ENCODE peak calls at places on chromosome 15, in six cellular contexts. S is effector memory CD8-positive, alpha-beta T cell; U is aorta; R is neural crest cell; D is endodermal cell; C is KBM-7. B is an unnamed sample.

GRCh38 chr15:74809242-74809641 is 3.4 kb upstream of the LMAN1L start:
- DNase-seq in U (no peak), S (no peak), C (no peak), D (no peak), R (no peak), B (no peak)

GRCh38 chr15:82018201-82018600 is 27.6 kb downstream of the MEX3B start:
- DNase-seq in R (no peak), C (peak), D (no peak), U (no peak), S (no peak), B (no peak)

GRCh38 chr15:96334705-96335428 is 4.4 kb downstream of the NR2F2 start:
- DNase-seq in R (no peak), S (no peak), C (no peak), U (no peak), D (no peak), B (no peak)

GRCh38 chr15:57327985-57328471 is 48.3 kb upstream of the CGNL1 start:
- DNase-seq in S (no peak), R (no peak), U (no peak), D (no peak), C (no peak), B (no peak)

GRCh38 chr15:98978153-98978552 is 29.4 kb downstream of the PGPEP1L start:
- DNase-seq in S (no peak), R (no peak), C (no peak), U (no peak), D (no peak), B (no peak)

GRCh38 chr15:33581032-33581431 is 270.3 kb downstream of the RYR3 start:
- DNase-seq in R (no peak), C (no peak), S (no peak), U (no peak), D (no peak), B (no peak)

GRCh38 chr15:39320886-39321285 is 260.0 kb upstream of the THBS1 start:
- DNase-seq in S (no peak), R (no peak), C (no peak), D (no peak), U (no peak), B (no peak)

GRCh38 chr15:89110060-89110459 is 21.8 kb downstream of the ABHD2 start:
- DNase-seq in R (no peak), C (no peak), D (no peak), S (no peak), U (no peak), B (no peak)

GRCh38 chr15:69265347-69265955 is 33.3 kb upstream of the PAQR5 start:
- DNase-seq in C (peak), U (no peak), R (no peak), D (no peak), S (no peak), B (no peak)

GRCh38 chr15:51312754-51313390 is 25.5 kb downstream of the CYP19A1 start:
- DNase-seq in R (no peak), D (no peak), U (no peak), C (no peak), S (no peak), B (peak)

GRCh38 chr15:62545392-62546227 is 380.5 kb upstream of the C2CD4B start:
- DNase-seq in D (no peak), C (no peak), R (no peak), U (no peak), S (no peak), B (peak)

GRCh38 chr15:68298882-68299381 is 21.4 kb downstream of the FEM1B start:
- DNase-seq in R (no peak), U (no peak), D (no peak), S (no peak), C (no peak), B (no peak)

GRCh38 chr15:34239151-34239761 is 14.4 kb downstream of the EMC4 start:
- DNase-seq in U (no peak), R (no peak), S (no peak), C (no peak), D (no peak), B (no peak)

GRCh38 chr15:35243758-35244157 is 158.7 kb upstream of the NANOGP8 start:
- DNase-seq in C (no peak), D (no peak), R (no peak), U (no peak), S (no peak), B (no peak)

GRCh38 chr15:63492541-63493077 is 11.8 kb upstream of the USP3 start:
- DNase-seq in D (no peak), U (no peak), S (no peak), R (no peak), C (no peak), B (no peak)

GRCh38 chr15:81531141-81531592 is 157.2 kb upstream of the TMC3 start:
- DNase-seq in C (no peak), R (peak), D (peak), S (no peak), U (no peak), B (no peak)

B was measured in caudate nucleus.